ENCODE peak calls at places on chromosome 12, in eight cellular contexts. One of them, this sample, is unnamed.
A peak's percentile ranks its signal among the peaks of the same experiment; 100 is the strongest.

GRCh38 chr12:88562846-88563582 is 17.3 kb downstream of the KITLG start:
- DNase-seq in effector memory CD4-positive, alpha-beta T cell: no peak
- DNase-seq in H7: no peak
- DNase-seq in activated CD4-positive, alpha-beta T cell treated with anti-CD3 and anti-CD28 coated beads, Interleukin-2, amount 50 U/mL, for 1 hour: no peak
- DNase-seq in HTR-8/SVneo: no peak
- DNase-seq in T-helper 17 cell: no peak
- DNase-seq in frontal cortex: no peak
- DNase-seq in stimulated activated CD8-positive, alpha-beta memory T cell treated with anti-CD3 and anti-CD28 coated beads, Interleukin-4, amount 100 ng/mL, for 4 hours: no peak
- DNase-seq in this sample: no peak

GRCh38 chr12:57621497-57622292 is 10.5 kb downstream of the ARHGEF25 start:
- DNase-seq in effector memory CD4-positive, alpha-beta T cell: peak; percentile 20
- DNase-seq in H7: peak; percentile 96
- DNase-seq in activated CD4-positive, alpha-beta T cell treated with anti-CD3 and anti-CD28 coated beads, Interleukin-2, amount 50 U/mL, for 1 hour: peak; percentile 58
- DNase-seq in HTR-8/SVneo: peak; percentile 71
- DNase-seq in T-helper 17 cell: peak; percentile 45
- DNase-seq in frontal cortex: peak; percentile 88
- DNase-seq in stimulated activated CD8-positive, alpha-beta memory T cell treated with anti-CD3 and anti-CD28 coated beads, Interleukin-4, amount 100 ng/mL, for 4 hours: no peak
- DNase-seq in this sample: no peak

GRCh38 chr12:30134229-30134628 is 350.5 kb upstream of the TMTC1 start:
- DNase-seq in effector memory CD4-positive, alpha-beta T cell: no peak
- DNase-seq in H7: peak; percentile 35
- DNase-seq in activated CD4-positive, alpha-beta T cell treated with anti-CD3 and anti-CD28 coated beads, Interleukin-2, amount 50 U/mL, for 1 hour: no peak
- DNase-seq in HTR-8/SVneo: no peak
- DNase-seq in T-helper 17 cell: no peak
- DNase-seq in frontal cortex: no peak
- DNase-seq in stimulated activated CD8-positive, alpha-beta memory T cell treated with anti-CD3 and anti-CD28 coated beads, Interleukin-4, amount 100 ng/mL, for 4 hours: no peak
- DNase-seq in this sample: no peak

GRCh38 chr12:90183201-90183600 is 474.6 kb upstream of the ATP2B1 start:
- DNase-seq in effector memory CD4-positive, alpha-beta T cell: no peak
- DNase-seq in H7: no peak
- DNase-seq in activated CD4-positive, alpha-beta T cell treated with anti-CD3 and anti-CD28 coated beads, Interleukin-2, amount 50 U/mL, for 1 hour: no peak
- DNase-seq in HTR-8/SVneo: no peak
- DNase-seq in T-helper 17 cell: no peak
- DNase-seq in frontal cortex: no peak
- DNase-seq in stimulated activated CD8-positive, alpha-beta memory T cell treated with anti-CD3 and anti-CD28 coated beads, Interleukin-4, amount 100 ng/mL, for 4 hours: no peak
- DNase-seq in this sample: no peak

GRCh38 chr12:116600959-116601358 is 41.8 kb downstream of the MAP1LC3B2 start:
- DNase-seq in effector memory CD4-positive, alpha-beta T cell: no peak
- DNase-seq in H7: no peak
- DNase-seq in activated CD4-positive, alpha-beta T cell treated with anti-CD3 and anti-CD28 coated beads, Interleukin-2, amount 50 U/mL, for 1 hour: no peak
- DNase-seq in HTR-8/SVneo: no peak
- DNase-seq in T-helper 17 cell: no peak
- DNase-seq in frontal cortex: no peak
- DNase-seq in stimulated activated CD8-positive, alpha-beta memory T cell treated with anti-CD3 and anti-CD28 coated beads, Interleukin-4, amount 100 ng/mL, for 4 hours: no peak
- DNase-seq in this sample: no peak

GRCh38 chr12:7127916-7128626 is 618 bp downstream of the RBP5 start:
- DNase-seq in effector memory CD4-positive, alpha-beta T cell: no peak
- DNase-seq in H7: no peak
- DNase-seq in activated CD4-positive, alpha-beta T cell treated with anti-CD3 and anti-CD28 coated beads, Interleukin-2, amount 50 U/mL, for 1 hour: no peak
- DNase-seq in HTR-8/SVneo: no peak
- DNase-seq in T-helper 17 cell: no peak
- DNase-seq in frontal cortex: no peak
- DNase-seq in stimulated activated CD8-positive, alpha-beta memory T cell treated with anti-CD3 and anti-CD28 coated beads, Interleukin-4, amount 100 ng/mL, for 4 hours: no peak
- DNase-seq in this sample: no peak

GRCh38 chr12:94079965-94080683 is 68.3 kb upstream of the PLXNC1 start:
- DNase-seq in effector memory CD4-positive, alpha-beta T cell: no peak
- DNase-seq in H7: no peak
- DNase-seq in activated CD4-positive, alpha-beta T cell treated with anti-CD3 and anti-CD28 coated beads, Interleukin-2, amount 50 U/mL, for 1 hour: no peak
- DNase-seq in HTR-8/SVneo: no peak
- DNase-seq in T-helper 17 cell: no peak
- DNase-seq in frontal cortex: no peak
- DNase-seq in stimulated activated CD8-positive, alpha-beta memory T cell treated with anti-CD3 and anti-CD28 coated beads, Interleukin-4, amount 100 ng/mL, for 4 hours: no peak
- DNase-seq in this sample: no peak

GRCh38 chr12:47705239-47705570 is 625 bp downstream of the RPAP3 start:
- DNase-seq in effector memory CD4-positive, alpha-beta T cell: no peak
- DNase-seq in H7: no peak
- DNase-seq in activated CD4-positive, alpha-beta T cell treated with anti-CD3 and anti-CD28 coated beads, Interleukin-2, amount 50 U/mL, for 1 hour: no peak
- DNase-seq in HTR-8/SVneo: no peak
- DNase-seq in T-helper 17 cell: no peak
- DNase-seq in frontal cortex: no peak
- DNase-seq in stimulated activated CD8-positive, alpha-beta memory T cell treated with anti-CD3 and anti-CD28 coated beads, Interleukin-4, amount 100 ng/mL, for 4 hours: no peak
- DNase-seq in this sample: no peak

GRCh38 chr12:104360157-104360556 is 56.6 kb downstream of the EID3 start:
- DNase-seq in effector memory CD4-positive, alpha-beta T cell: no peak
- DNase-seq in H7: no peak
- DNase-seq in activated CD4-positive, alpha-beta T cell treated with anti-CD3 and anti-CD28 coated beads, Interleukin-2, amount 50 U/mL, for 1 hour: no peak
- DNase-seq in HTR-8/SVneo: no peak
- DNase-seq in T-helper 17 cell: no peak
- DNase-seq in frontal cortex: no peak
- DNase-seq in stimulated activated CD8-positive, alpha-beta memory T cell treated with anti-CD3 and anti-CD28 coated beads, Interleukin-4, amount 100 ng/mL, for 4 hours: no peak
- DNase-seq in this sample: no peak

GRCh38 chr12:1217191-1217949 is 226.3 kb downstream of the ERC1 start:
- DNase-seq in effector memory CD4-positive, alpha-beta T cell: no peak
- DNase-seq in H7: no peak
- DNase-seq in activated CD4-positive, alpha-beta T cell treated with anti-CD3 and anti-CD28 coated beads, Interleukin-2, amount 50 U/mL, for 1 hour: no peak
- DNase-seq in HTR-8/SVneo: peak; percentile 33
- DNase-seq in T-helper 17 cell: no peak
- DNase-seq in frontal cortex: no peak
- DNase-seq in stimulated activated CD8-positive, alpha-beta memory T cell treated with anti-CD3 and anti-CD28 coated beads, Interleukin-4, amount 100 ng/mL, for 4 hours: no peak
- DNase-seq in this sample: no peak

GRCh38 chr12:17214910-17215309 is 608.9 kb upstream of the LMO3 start:
- DNase-seq in effector memory CD4-positive, alpha-beta T cell: no peak
- DNase-seq in H7: no peak
- DNase-seq in activated CD4-positive, alpha-beta T cell treated with anti-CD3 and anti-CD28 coated beads, Interleukin-2, amount 50 U/mL, for 1 hour: no peak
- DNase-seq in HTR-8/SVneo: no peak
- DNase-seq in T-helper 17 cell: no peak
- DNase-seq in frontal cortex: no peak
- DNase-seq in stimulated activated CD8-positive, alpha-beta memory T cell treated with anti-CD3 and anti-CD28 coated beads, Interleukin-4, amount 100 ng/mL, for 4 hours: no peak
- DNase-seq in this sample: no peak

GRCh38 chr12:124380793-124381453 is 86.0 kb downstream of the RFLNA start:
- DNase-seq in effector memory CD4-positive, alpha-beta T cell: no peak
- DNase-seq in H7: no peak
- DNase-seq in activated CD4-positive, alpha-beta T cell treated with anti-CD3 and anti-CD28 coated beads, Interleukin-2, amount 50 U/mL, for 1 hour: no peak
- DNase-seq in HTR-8/SVneo: no peak
- DNase-seq in T-helper 17 cell: no peak
- DNase-seq in frontal cortex: no peak
- DNase-seq in stimulated activated CD8-positive, alpha-beta memory T cell treated with anti-CD3 and anti-CD28 coated beads, Interleukin-4, amount 100 ng/mL, for 4 hours: no peak
- DNase-seq in this sample: no peak

This sample was measured in thoracic aorta.